ENCODE peak calls at places on chromosomes 1 and 21, in four cellular contexts. X is testis, Q is H1, H is prostate gland. I is an unnamed sample.

GRCh38 chr1:25040122-25040685 is 110.1 kb upstream of the RUNX3 start:
- DNase-seq in X (no peak), Q (no peak), H (no peak), I (no peak)

GRCh38 chr1:159960721-159961381 is 6.8 kb upstream of the SLAMF9 start:
- DNase-seq in X (no peak), Q (no peak), H (peak; percentile 30), I (peak; percentile 90)

GRCh38 chr1:6483010-6483760 is 8.3 kb downstream of the PLEKHG5 start:
- DNase-seq in X (no peak), Q (no peak), H (no peak), I (no peak)

GRCh38 chr1:12204140-12204539 is 25.7 kb upstream of the VPS13D start:
- DNase-seq in X (no peak), Q (no peak), H (no peak), I (no peak)

GRCh38 chr1:172699111-172699510 is 40.2 kb downstream of the FASLG start:
- DNase-seq in X (no peak), Q (no peak), H (no peak), I (peak; percentile 29)

GRCh38 chr1:43437031-43437973 is 16.4 kb downstream of the HYI start:
- DNase-seq in X (no peak), Q (no peak), H (no peak), I (no peak)

GRCh38 chr1:172460901-172461315 is 17.0 kb upstream of the PIGC start:
- DNase-seq in X (no peak), Q (no peak), H (no peak), I (peak; percentile 73)

GRCh38 chr1:70963374-70963773 is 84.2 kb downstream of the PTGER3 start:
- DNase-seq in X (no peak), Q (no peak), H (no peak), I (no peak)

GRCh38 chr1:233140519-233140918 is 155.0 kb downstream of the PCNX2 start:
- DNase-seq in X (no peak), Q (no peak), H (no peak), I (peak; percentile 17)

GRCh38 chr1:77986810-77987209 is 7.9 kb upstream of the FUBP1 start:
- DNase-seq in X (no peak), Q (no peak), H (no peak), I (no peak)

GRCh38 chr1:35319988-35320713 is 51.6 kb downstream of the ZMYM4 start:
- DNase-seq in X (no peak), Q (no peak), H (no peak), I (peak; percentile 7)

GRCh38 chr1:178046856-178047255 is 47.0 kb upstream of the RASAL2 start:
- DNase-seq in X (no peak), Q (no peak), H (no peak), I (no peak)

DNA sequence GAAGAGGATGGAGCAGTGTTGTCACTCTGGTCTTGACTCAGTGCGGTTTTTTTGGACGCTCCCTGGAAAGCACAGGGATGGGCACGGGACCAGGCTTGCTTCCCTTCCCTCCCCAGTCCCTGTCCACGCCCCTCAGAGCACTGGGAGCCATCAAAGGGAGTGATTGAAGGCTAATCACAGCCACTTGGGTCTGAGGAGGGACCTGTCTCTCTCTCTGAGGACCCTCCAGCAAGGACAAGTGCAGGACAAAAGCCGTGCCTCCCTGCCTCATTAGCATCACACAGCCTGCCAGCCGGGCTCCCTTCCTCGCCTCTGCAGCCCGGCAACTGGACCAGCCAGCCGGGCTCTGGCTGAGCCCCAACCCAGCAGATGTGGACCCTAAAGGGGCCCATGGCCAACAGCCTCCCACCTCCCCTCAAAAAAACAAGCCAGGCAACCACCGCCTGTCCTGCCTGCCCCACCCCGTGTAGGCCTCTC is 18.6 kb upstream of the PDZK1IP1 start:
- DNase-seq in X (no peak), Q (no peak), H (no peak), I (no peak)
- H3K27me3 ChIP-seq in X (no peaks in the 10 kb centered on the region), Q (peaks cover 25% of the 10 kb centered on the region), H (peaks cover 3% of the 10 kb centered on the region), I (peaks cover 12% of the 10 kb centered on the region)

DNA sequence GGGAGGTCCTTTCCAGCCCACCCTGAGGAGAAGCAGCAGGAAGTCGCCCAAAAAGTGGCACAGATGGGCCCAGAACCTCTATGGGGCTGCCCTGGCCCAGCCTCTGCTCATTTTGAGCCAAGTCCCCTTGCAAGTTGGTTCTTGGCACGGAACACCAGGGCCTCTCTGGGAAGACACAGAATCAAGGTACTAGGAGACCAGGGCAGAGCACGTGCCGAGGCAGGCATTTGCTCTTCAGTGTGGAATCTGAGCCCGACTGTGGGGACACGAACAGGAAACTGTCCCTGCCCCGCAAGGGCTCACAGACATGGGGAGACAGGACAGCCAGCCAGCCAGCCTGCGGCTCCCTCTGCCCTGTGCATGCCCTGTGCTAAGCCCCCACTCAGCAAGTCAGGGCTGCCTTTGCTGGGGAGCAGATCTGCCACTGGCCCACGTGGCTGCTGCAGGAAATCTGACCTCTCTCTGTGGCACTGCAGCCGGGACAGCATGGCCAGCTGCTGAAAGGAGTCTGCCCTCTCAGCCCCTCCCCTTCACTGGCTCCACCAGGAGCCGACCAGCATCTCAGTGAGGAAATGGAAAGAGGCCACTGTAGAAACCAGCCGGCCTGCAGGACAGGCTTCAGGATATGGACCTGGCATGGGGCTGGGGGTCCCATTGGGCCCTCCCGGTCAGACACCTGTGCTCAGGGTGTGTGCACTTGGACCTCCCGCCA is 3.6 kb downstream of the ARHGEF16 start:
- DNase-seq in X (no peak), Q (no peak), H (peak; percentile 52), I (no peak)
- H3K4me1 ChIP-seq in X (peaks cover 52% of the 10 kb centered on the region), Q (peaks cover 14% of the 10 kb centered on the region), H (peaks cover 10% of the 10 kb centered on the region), I (peaks cover 5% of the 10 kb centered on the region)

DNA sequence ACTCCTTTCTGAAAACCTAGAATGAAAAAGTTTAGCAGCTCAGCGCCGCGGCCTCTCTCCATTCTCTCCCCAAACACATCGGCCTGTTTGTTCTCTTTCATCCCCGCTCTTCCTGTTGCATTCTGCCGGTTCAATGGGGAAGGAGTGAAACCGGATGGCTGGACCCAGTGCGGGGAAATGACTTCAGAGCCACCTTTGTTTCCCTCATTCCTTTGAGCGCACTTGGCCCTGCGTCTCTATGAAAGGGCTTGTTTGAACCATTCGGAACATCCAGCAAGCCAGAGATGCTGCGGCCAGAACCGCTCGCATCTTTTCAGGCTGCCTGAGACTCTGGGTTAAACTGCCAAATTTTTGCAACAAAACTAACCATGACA is 5.3 kb upstream of the OLIG1 start:
- DNase-seq in X (no peak), Q (no peak), H (no peak), I (no peak)
- H3K27me3 ChIP-seq in X (no peaks in the 10 kb centered on the region), Q (peaks cover 56% of the 10 kb centered on the region), H (peaks cover 16% of the 10 kb centered on the region), I (peaks cover 93% of the 10 kb centered on the region)

GRCh38 chr21:45138199-45139002 is 64.0 kb downstream of the ADARB1 start:
- DNase-seq in X (peak; percentile 82), Q (peak; percentile 39), H (no peak), I (peak; percentile 82)

GRCh38 chr21:45141507-45141906 is 67.1 kb downstream of the ADARB1 start:
- DNase-seq in X (no peak), Q (no peak), H (no peak), I (no peak)

GRCh38 chr21:45140346-45140940 is 66.1 kb downstream of the ADARB1 start:
- DNase-seq in X (peak; percentile 86), Q (peak; percentile 68), H (peak; percentile 63), I (peak; percentile 94)

GRCh38 chr21:45137612-45137937 is 63.2 kb downstream of the ADARB1 start:
- DNase-seq in X (no peak), Q (no peak), H (no peak), I (no peak)

GRCh38 chr21:45139473-45139872 is 65.1 kb downstream of the ADARB1 start:
- DNase-seq in X (no peak), Q (no peak), H (no peak), I (no peak)
- H3K4me1 ChIP-seq in X (peaks cover 2% of the 10 kb centered on the region), Q (no peaks in the 10 kb centered on the region), H (no peaks in the 10 kb centered on the region), I (peaks cover 47% of the 10 kb centered on the region)

DNA sequence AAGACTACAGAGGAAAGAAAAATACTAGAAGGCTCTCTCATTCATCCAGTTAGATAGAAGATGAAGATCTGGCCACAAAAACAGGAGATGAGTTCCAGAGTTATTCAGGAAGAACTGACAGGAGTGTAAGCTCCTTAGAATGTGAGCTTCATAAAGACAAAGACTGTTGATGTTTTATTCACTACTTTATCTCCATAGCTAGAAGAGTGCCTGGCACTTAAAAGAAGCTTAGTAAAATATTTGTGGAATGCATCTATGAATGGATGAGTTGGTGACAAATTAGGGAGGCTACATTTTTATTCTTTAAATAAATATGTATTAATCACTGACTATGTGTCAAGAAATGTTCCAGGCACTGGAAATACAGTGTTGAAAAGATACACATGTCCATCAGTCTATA is 13.8 kb downstream of the CLDN17 start:
- DNase-seq in X (no peak), Q (no peak), H (no peak), I (no peak)
- H3K27me3 ChIP-seq in X (no peaks in the 10 kb centered on the region), Q (no peaks in the 10 kb centered on the region), H (no peaks in the 10 kb centered on the region), I (no peaks in the 10 kb centered on the region)

DNA sequence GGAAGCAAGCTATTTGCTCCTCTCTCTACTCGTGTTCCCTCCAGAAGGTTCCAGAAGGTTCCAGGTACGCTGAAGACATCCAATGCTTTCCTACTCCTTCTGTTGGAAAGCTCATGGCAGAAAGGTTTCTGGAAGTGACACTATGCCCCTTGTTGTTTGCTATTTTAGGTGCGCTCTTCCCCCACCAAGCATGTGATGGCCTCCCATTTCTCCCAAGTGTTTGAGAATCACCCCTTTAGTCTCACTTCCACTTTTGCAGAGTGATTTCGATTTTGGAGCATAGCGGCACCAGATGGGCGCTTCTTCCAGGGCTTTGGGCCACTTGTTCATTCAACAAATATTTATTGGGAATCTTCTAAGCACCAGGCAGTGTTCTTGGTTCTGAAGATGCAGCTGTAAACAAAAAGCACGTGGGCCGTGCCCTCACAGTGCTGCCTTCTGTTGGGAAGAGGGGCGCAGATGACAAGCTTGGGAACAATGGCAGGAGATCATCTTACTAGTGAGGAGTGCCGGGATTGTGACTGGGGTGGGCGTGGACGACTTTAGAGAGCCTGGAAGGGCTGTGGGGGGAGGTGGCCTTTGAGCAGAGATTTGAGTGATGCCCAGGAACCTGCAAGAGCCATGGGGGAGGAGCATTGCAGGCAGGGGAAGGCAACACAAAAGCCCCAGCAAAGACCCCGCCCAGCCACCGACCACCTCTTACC is 43.0 kb upstream of the TARDBP start:
- DNase-seq in X (no peak), Q (no peak), H (no peak), I (no peak)
- H3K4me1 ChIP-seq in X (no peaks in the 10 kb centered on the region), Q (peaks cover 11% of the 10 kb centered on the region), H (peaks cover 2% of the 10 kb centered on the region), I (peaks cover 19% of the 10 kb centered on the region)